ENCODE peak calls at places on chromosomes 12 and 14, in six cellular contexts. A is glutamatergic neuron, D is psoas muscle, X is fibroblast of the conjunctiva, L is EH, C is WTC11. B is an unnamed sample.

GRCh38 chr14:32468955-32469354 is 139.9 kb downstream of the AKAP6 start:
- DNase-seq in A (no peak), D (no peak), X (peak), L (peak), C (no peak), B (no peak)

GRCh38 chr12:108729612-108730336 is 1.5 kb downstream of the CORO1C start:
- DNase-seq in A (no peak), D (no peak), X (no peak), L (peak), C (no peak), B (no peak)

GRCh38 chr12:30908389-30909087 is 18.0 kb upstream of the TSPAN11 start:
- DNase-seq in A (no peak), D (no peak), X (peak), L (peak), C (no peak), B (no peak)

GRCh38 chr12:67910360-67911292 is 78.6 kb upstream of the IFNG-AS1 start:
- DNase-seq in A (no peak), D (no peak), X (peak), L (peak), C (no peak), B (no peak)

GRCh38 chr14:23095196-23096108 is at the start of gene C14orf119:
- DNase-seq in A (peak), D (peak), X (peak), L (peak), C (peak), B (peak)

GRCh38 chr14:74566174-74567125 is 45.6 kb downstream of the LTBP2 start:
- DNase-seq in A (no peak), D (no peak), X (no peak), L (peak), C (no peak), B (no peak)

GRCh38 chr12:124509676-124510300 is 57.6 kb downstream of the NCOR2 start:
- DNase-seq in A (no peak), D (peak), X (peak), L (peak), C (peak), B (peak)

GRCh38 chr12:113425960-113426453 is 3.8 kb downstream of the SDSL start:
- DNase-seq in A (no peak), D (no peak), X (no peak), L (no peak), C (peak), B (no peak)

GRCh38 chr14:35202195-35202594 is 79.8 kb downstream of the PRORP start:
- DNase-seq in A (no peak), D (no peak), X (no peak), L (no peak), C (no peak), B (no peak)

GRCh38 chr14:86501611-86502010 is 971.7 kb downstream of the FLRT2 start:
- DNase-seq in A (no peak), D (no peak), X (no peak), L (no peak), C (no peak), B (no peak)

GRCh38 chr12:77382096-77382742 is 316.9 kb upstream of the E2F7 start:
- DNase-seq in A (no peak), D (no peak), X (no peak), L (no peak), C (no peak), B (no peak)

GRCh38 chr12:127178463-127178862 is 1088.5 kb upstream of the TMEM132C start:
- DNase-seq in A (no peak), D (no peak), X (no peak), L (no peak), C (no peak), B (no peak)

GRCh38 chr12:103879878-103880277 is 38.8 kb upstream of the NT5DC3 start:
- DNase-seq in A (no peak), D (no peak), X (no peak), L (no peak), C (no peak), B (no peak)

GRCh38 chr12:79546461-79547043 is 144.2 kb downstream of the PAWR start:
- DNase-seq in A (no peak), D (no peak), X (no peak), L (peak), C (no peak), B (no peak)

GRCh38 chr12:66776974-66777373 is 98.1 kb upstream of the GRIP1 start:
- DNase-seq in A (no peak), D (no peak), X (no peak), L (no peak), C (no peak), B (no peak)

GRCh38 chr12:128783129-128783574 is 40.6 kb downstream of the SLC15A4 start:
- DNase-seq in A (no peak), D (no peak), X (no peak), L (peak), C (no peak), B (no peak)

GRCh38 chr12:125188912-125189881 is 124.0 kb downstream of the AACS start:
- DNase-seq in A (no peak), D (no peak), X (no peak), L (no peak), C (no peak), B (no peak)

GRCh38 chr12:130764475-130765185 is 48.5 kb upstream of the RIMBP2 start:
- DNase-seq in A (peak), D (no peak), X (no peak), L (peak), C (no peak), B (no peak)

GRCh38 chr12:98185606-98186005 is 329.8 kb upstream of the TMPO start:
- DNase-seq in A (no peak), D (no peak), X (no peak), L (no peak), C (no peak), B (no peak)

GRCh38 chr12:128387811-128388422 is 120.9 kb downstream of the TMEM132C start:
- DNase-seq in A (peak), D (peak), X (no peak), L (no peak), C (no peak), B (peak)

GRCh38 chr12:51851408-51852097 is 3.0 kb upstream of the FIGNL2 start:
- DNase-seq in A (no peak), D (no peak), X (no peak), L (no peak), C (no peak), B (no peak)

GRCh38 chr12:108610856-108611605 is 13.1 kb upstream of the TMEM119 start:
- DNase-seq in A (no peak), D (no peak), X (no peak), L (no peak), C (no peak), B (no peak)

GRCh38 chr14:92860097-92860496 is 62.9 kb upstream of the CHGA start:
- DNase-seq in A (no peak), D (no peak), X (no peak), L (no peak), C (no peak), B (no peak)

GRCh38 chr12:126582231-126582630 is 1517.0 kb downstream of the AACS start:
- DNase-seq in A (no peak), D (no peak), X (no peak), L (no peak), C (no peak), B (peak)

GRCh38 chr12:27179399-27180214 is 64.5 kb upstream of the STK38L start:
- DNase-seq in A (no peak), D (no peak), X (peak), L (peak), C (no peak), B (peak)

GRCh38 chr12:52147367-52147972 is 44.3 kb downstream of the KRT80 start:
- DNase-seq in A (no peak), D (peak), X (peak), L (peak), C (no peak), B (peak)

GRCh38 chr12:55707841-55708694 is at the start of gene ITGA7:
- DNase-seq in A (peak), D (peak), X (no peak), L (peak), C (peak), B (peak)

GRCh38 chr12:89247541-89247942 is 104.8 kb downstream of the DUSP6 start:
- DNase-seq in A (no peak), D (no peak), X (no peak), L (no peak), C (no peak), B (no peak)

GRCh38 chr14:51533160-51533559 is 118.5 kb upstream of the FRMD6 start:
- DNase-seq in A (no peak), D (no peak), X (no peak), L (peak), C (no peak), B (no peak)

GRCh38 chr12:121026274-121027045 is 10.2 kb upstream of the C12orf43 start:
- DNase-seq in A (no peak), D (no peak), X (no peak), L (peak), C (no peak), B (no peak)

GRCh38 chr14:35506927-35507326 is 27.0 kb upstream of the INSM2 start:
- DNase-seq in A (no peak), D (no peak), X (no peak), L (peak), C (no peak), B (no peak)

GRCh38 chr12:92208613-92209121 is 63.0 kb upstream of the BTG1 start:
- DNase-seq in A (no peak), D (no peak), X (no peak), L (peak), C (no peak), B (no peak)

GRCh38 chr12:92551853-92552397 is 150.9 kb upstream of the PLEKHG7 start:
- DNase-seq in A (no peak), D (no peak), X (no peak), L (peak), C (no peak), B (no peak)

GRCh38 chr12:65280306-65280705 is 1.8 kb downstream of the MSRB3 start:
- DNase-seq in A (no peak), D (no peak), X (no peak), L (peak), C (no peak), B (no peak)

GRCh38 chr14:75518625-75519024 is 3.6 kb upstream of the BATF start:
- DNase-seq in A (no peak), D (no peak), X (no peak), L (no peak), C (peak), B (no peak)

GRCh38 chr12:18430425-18431048 is 169.2 kb downstream of the PIK3C2G start:
- DNase-seq in A (peak), D (no peak), X (peak), L (peak), C (peak), B (peak)

GRCh38 chr12:19669793-19670192 is 230.5 kb downstream of the AEBP2 start:
- DNase-seq in A (no peak), D (no peak), X (no peak), L (peak), C (no peak), B (no peak)